ENCODE peak calls at places on chromosomes 7 and 10, in six cellular contexts. D is AG04449, B is OCI-LY7, A is K562, C is brain microvascular endothelial cell, W is cardiac fibroblast. T is an unnamed sample.

GRCh38 chr10:127370601-127371000 is 174.2 kb upstream of the INSYN2A start:
- DNase-seq in D (no peak), C (no peak), W (no peak), B (no peak), A (no peak), T (no peak)

GRCh38 chr7:91685544-91685943 is 195.0 kb downstream of the MTERF1 start:
- DNase-seq in A (no peak), C (peak), B (no peak), D (no peak), W (peak), T (peak)

GRCh38 chr10:101566333-101567164 is 21.5 kb downstream of the POLL start:
- DNase-seq in D (no peak), A (peak), W (no peak), C (no peak), B (peak), T (peak)

GRCh38 chr10:94066411-94066810 is 72.7 kb downstream of the PLCE1 start:
- DNase-seq in B (no peak), W (peak), C (peak), D (no peak), A (peak), T (peak)

GRCh38 chr10:90308223-90308622 is 549.6 kb downstream of the HTR7 start:
- DNase-seq in W (peak), A (no peak), B (no peak), D (no peak), C (peak), T (peak)

GRCh38 chr10:29811751-29812427 is 177.1 kb upstream of the SVIL start:
- DNase-seq in C (peak), A (no peak), B (no peak), W (peak), D (peak), T (peak)

GRCh38 chr7:53768191-53768590 is 732.8 kb downstream of the POM121L12 start:
- DNase-seq in C (no peak), W (no peak), A (no peak), B (no peak), D (no peak), T (no peak)

GRCh38 chr7:66138994-66139752 is 24.5 kb downstream of the CRCP start:
- DNase-seq in C (peak), W (peak), A (no peak), D (no peak), B (no peak), T (peak)

GRCh38 chr7:130667593-130668257 is 823 bp downstream of the COPG2 start:
- DNase-seq in B (no peak), W (peak), C (no peak), A (peak), D (no peak), T (no peak)

GRCh38 chr10:38156416-38157269 is 62.5 kb downstream of the ZNF37A start:
- DNase-seq in B (no peak), A (no peak), W (no peak), C (no peak), D (no peak), T (no peak)

GRCh38 chr7:151167197-151167911 is at the start of gene GBX1:
- DNase-seq in B (no peak), W (no peak), D (no peak), A (peak), C (no peak), T (peak)

GRCh38 chr7:65387893-65388292 is 14.2 kb downstream of the ZNF92 start:
- DNase-seq in D (no peak), C (no peak), B (peak), A (no peak), W (no peak), T (no peak)

GRCh38 chr7:105703207-105703930 is 122.1 kb upstream of the EFCAB10 start:
- DNase-seq in C (no peak), D (no peak), B (no peak), A (no peak), W (no peak), T (no peak)

GRCh38 chr7:127954371-127954770 is 76.9 kb downstream of the LRRC4 start:
- DNase-seq in C (no peak), B (no peak), A (no peak), D (no peak), W (no peak), T (no peak)

GRCh38 chr7:92973293-92973731 is 136.9 kb upstream of the CDK6 start:
- DNase-seq in D (no peak), A (no peak), B (no peak), W (peak), C (no peak), T (peak)

GRCh38 chr7:16926283-16926682 is 44.5 kb upstream of the AGR3 start:
- DNase-seq in C (peak), A (no peak), D (no peak), W (peak), B (peak), T (peak)

GRCh38 chr10:88467835-88468485 is 115.2 kb downstream of the RNLS start:
- DNase-seq in B (no peak), W (peak), A (no peak), C (no peak), D (no peak), T (peak)

GRCh38 chr7:91356915-91357314 is 92.7 kb downstream of the FZD1 start:
- DNase-seq in W (no peak), C (no peak), A (no peak), D (no peak), B (no peak), T (no peak)

GRCh38 chr7:1025747-1026581 is 18.4 kb upstream of the GPR146 start:
- DNase-seq in C (no peak), A (no peak), D (no peak), W (no peak), B (peak), T (no peak)

GRCh38 chr10:16893664-16894063 is 76.4 kb upstream of the RSU1 start:
- DNase-seq in W (no peak), C (no peak), D (no peak), B (no peak), A (no peak), T (no peak)

GRCh38 chr7:27191716-27192545 is 6.9 kb upstream of the HOXA11 start:
- DNase-seq in C (no peak), A (no peak), D (no peak), W (no peak), B (no peak), T (no peak)

GRCh38 chr10:3071405-3072198 is 4.3 kb downstream of the PFKP start:
- DNase-seq in W (peak), D (no peak), B (no peak), C (peak), A (peak), T (peak)

GRCh38 chr7:39948932-39949928 is 826 bp upstream of the CDK13 start:
- DNase-seq in D (peak), C (peak), B (peak), W (peak), A (peak), T (peak)

GRCh38 chr7:101678713-101679112 is 49.6 kb upstream of the MYL10 start:
- DNase-seq in A (no peak), C (peak), W (peak), D (no peak), B (no peak), T (peak)

GRCh38 chr10:100894589-100895294 is 18.0 kb upstream of the SLF2 start:
- DNase-seq in W (no peak), A (no peak), C (no peak), B (no peak), D (no peak), T (no peak)

GRCh38 chr7:23334482-23335056 is 35.4 kb downstream of the MALSU1 start:
- DNase-seq in C (peak), W (peak), B (no peak), D (peak), A (no peak), T (peak)

GRCh38 chr10:130026670-130027456 is 62.8 kb upstream of the EBF3 start:
- DNase-seq in B (no peak), W (no peak), D (no peak), C (no peak), A (no peak), T (no peak)

GRCh38 chr7:104033837-104034236 is 44.4 kb upstream of the RELN start:
- DNase-seq in D (no peak), B (no peak), W (no peak), C (no peak), A (no peak), T (no peak)

GRCh38 chr10:27568196-27569175 is 64.4 kb downstream of the RAB18 start:
- DNase-seq in W (peak), D (no peak), A (no peak), C (no peak), B (peak), T (no peak)

GRCh38 chr10:124091646-124092269 is 1.6 kb downstream of the CHST15 start:
- DNase-seq in B (peak), W (peak), A (no peak), D (no peak), C (peak), T (no peak)

GRCh38 chr7:129188892-129189660 is 643 bp downstream of the SMO start:
- DNase-seq in A (no peak), W (no peak), D (no peak), C (no peak), B (no peak), T (peak)

GRCh38 chr10:48713966-48714618 is 29.4 kb downstream of the WDFY4 start:
- DNase-seq in D (no peak), C (no peak), A (no peak), B (no peak), W (no peak), T (no peak)

DNA sequence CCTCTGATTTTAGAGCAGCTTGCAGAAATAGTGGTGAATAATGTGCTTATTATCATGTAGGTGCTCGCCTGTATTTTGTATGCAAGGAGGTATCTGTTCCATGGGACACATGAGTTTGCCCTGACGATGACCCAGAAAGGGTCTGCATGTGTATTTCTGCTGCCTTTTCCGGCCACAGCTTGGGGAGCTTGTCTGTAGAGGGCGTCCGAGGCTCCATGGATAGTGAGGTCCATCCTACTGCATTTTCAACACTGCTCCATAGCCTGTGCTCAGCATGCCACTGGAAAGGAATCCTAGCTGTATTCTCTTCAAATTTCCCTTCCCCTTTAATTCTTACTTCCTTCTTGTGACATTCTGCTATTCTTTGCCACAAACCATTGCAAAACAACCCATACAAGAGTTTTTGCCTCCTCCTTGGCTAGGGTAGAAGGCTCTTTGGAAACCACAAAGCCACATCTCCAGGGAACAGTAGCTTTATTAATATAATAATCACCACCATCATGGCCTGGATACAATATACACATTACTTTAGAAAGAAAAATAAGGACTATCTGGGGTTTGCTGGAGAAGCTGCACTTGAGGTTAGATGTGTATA is 127.7 kb downstream of the DYNC1I1 start:
- DNase-seq in C (no peak), A (peak), D (no peak), B (no peak), W (no peak), T (no peak)
- TF ChIP-seq CTCF in C (peak), A (peak), D (no peak), B (no peak), W (no peak), T (no peak)

GRCh38 chr10:125721035-125721434 is 1.5 kb downstream of the EDRF1 start:
- DNase-seq in C (no peak), D (no peak), B (peak), A (no peak), W (no peak), T (no peak)
- H3K4me3 ChIP-seq in C (no peak), D (no peak), B (peak), A (peak), W (no peak), T (no peak)

DNA sequence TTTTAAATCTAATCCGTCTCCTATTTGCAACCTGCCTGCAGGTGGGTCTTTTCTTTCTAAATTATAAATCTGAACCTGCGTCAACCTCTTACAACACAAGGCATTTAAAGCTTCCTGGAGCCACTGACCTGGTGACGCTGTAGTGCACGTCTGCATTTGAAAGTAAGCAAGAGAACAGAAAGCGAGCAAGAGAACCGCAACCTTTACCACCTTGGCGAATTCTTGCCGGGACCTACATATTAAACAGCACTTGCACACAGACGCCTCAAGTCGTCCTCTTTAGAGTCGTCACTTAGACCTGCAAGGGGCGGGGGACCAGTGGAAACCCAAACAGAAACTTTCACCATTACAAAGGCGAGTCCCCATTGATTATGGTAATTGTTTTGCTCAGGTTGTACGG is 9.5 kb downstream of the GLI3 start:
- DNase-seq in C (no peak), W (no peak), B (no peak), D (no peak), A (no peak), T (no peak)
- TF ChIP-seq CTCF in C (no peak), W (no peak), B (no peak), D (no peak), A (no peak), T (no peak)

DNA sequence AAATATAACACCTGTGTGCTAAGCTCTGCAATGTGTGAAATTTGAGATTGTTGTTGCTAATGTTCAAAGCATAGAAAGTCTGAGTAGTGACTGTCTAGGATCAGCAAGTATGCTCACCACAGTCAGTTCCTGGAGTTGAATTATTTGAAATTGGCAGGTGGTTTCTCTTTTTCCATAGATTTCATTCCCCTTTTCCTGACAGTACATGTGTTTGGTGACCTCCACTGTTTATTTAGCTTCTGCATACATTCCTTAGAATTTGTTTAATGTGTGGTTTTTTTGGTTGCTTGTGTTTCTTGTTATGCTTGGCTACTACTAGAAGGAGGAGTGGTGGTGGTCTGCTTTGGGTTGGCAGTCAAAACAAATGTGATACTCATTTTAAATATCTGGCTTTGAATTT is 52.3 kb downstream of the FOXP2 start:
- DNase-seq in B (no peak), A (no peak), C (no peak), W (no peak), D (no peak), T (peak)
- H3K4me3 ChIP-seq in B (no peak), A (no peak), C (no peak), W (no peak), D (no peak), T (no peak)

DNA sequence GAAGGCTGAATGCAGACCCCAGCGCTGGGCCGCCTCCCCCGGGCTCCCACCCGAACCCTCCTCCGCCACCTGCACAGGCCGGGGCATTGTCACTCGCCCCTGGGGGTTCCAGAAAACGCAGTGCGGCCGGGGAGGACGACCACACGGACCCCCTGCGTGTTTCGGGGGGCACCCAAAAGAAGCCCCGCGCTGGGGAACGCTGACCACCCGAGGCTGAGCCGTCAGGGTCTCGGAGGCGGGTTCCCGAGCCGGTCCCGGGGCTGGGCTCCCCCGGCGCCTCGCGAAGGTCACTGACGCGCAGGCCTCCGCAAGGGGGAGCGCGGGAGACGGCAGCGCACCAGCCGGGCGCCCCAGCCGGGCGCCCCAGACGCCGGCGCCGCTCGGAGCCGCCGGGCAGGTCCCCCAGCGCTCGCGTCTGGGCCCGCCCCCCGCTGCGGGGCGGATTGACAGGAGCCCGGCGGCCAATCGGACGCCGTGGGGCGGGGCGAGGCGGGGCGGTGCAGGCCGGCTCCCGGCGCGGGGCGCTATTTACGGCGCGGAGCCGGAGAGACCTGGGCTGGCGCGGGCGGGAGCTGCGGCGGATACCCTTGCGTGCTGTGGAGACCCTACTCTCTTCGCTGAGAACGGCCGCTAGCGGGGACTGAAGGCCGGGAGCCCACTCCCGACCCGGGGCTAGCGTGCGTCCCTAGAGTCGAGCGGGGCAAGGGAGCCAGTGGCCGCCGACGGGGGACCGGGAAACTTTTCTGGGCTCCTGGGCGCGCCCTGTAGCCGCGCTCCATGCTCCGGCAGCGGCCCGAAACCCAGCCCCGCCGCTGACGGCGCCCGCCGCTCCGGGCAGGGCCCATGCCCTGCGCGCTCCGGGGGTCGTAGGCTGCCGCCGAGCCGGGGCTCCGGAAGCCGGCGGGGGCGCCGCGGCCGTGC is at the start of gene BAMBI:
- DNase-seq in B (peak), W (peak), A (peak), D (no peak), C (peak), T (peak)
- TF ChIP-seq CTCF in B (peak), W (peak), A (peak), D (peak), C (peak), T (no peak)

DNA sequence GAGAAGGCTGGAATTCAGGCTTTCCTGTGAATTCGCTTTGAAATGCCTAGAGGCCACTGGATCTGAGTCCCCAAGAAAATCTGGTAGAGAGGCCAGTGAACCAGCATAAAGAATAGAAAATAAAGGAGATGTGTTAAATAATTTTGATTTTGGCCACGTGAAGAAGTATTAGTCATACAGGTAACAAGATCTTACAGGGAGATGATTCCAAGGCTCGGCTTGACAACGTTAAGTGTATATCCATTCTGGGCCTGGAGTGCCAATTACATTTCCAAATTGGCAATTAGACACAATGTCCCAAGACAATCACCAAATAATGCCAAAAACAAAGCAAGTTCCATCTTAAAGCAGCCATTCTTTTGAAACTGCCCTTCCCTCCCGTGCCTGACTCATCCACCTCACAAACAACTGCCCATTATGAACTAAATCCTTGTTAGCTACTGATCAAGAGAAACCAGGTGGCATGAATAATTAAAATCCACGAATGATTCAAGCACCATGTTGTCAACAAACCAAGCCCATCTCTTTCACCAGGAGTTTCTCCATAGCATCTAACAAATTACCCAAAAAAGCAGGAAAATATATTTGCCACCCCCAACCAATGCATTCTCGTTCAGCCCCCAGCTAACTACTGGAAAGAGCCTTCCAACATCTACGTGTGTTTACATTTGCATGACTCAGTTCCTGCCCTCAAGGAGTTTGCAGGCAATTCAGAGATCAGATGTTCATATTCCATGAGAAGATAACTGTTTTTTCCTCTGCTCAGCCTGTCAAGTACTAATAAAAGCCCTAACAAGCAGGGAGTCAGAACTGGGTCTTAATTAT is 8.5 kb downstream of the KCNMA1 start:
- DNase-seq in D (no peak), W (peak), A (no peak), C (peak), B (no peak), T (no peak)
- H3K4me3 ChIP-seq in D (no peak), W (no peak), A (no peak), C (no peak), B (no peak), T (peak)